ENCODE peak calls at places on chromosomes 12 and 14, in four cellular contexts. One of them, this sample, is unnamed.

GRCh38 chr14:73644531-73645247 is at the start of gene DNAL1:
- DNase-seq in fibroblast of lung: peak; percentile 84
- DNase-seq in heart right ventricle: peak; percentile 96
- DNase-seq in cardiac muscle cell: peak; percentile 95
- DNase-seq in this sample: peak; percentile 86

GRCh38 chr14:75832621-75833297 is 149.0 kb downstream of the TGFB3 start:
- DNase-seq in fibroblast of lung: peak; percentile 91
- DNase-seq in heart right ventricle: no peak
- DNase-seq in cardiac muscle cell: no peak
- DNase-seq in this sample: no peak

GRCh38 chr12:132561784-132562156 is 48.6 kb downstream of the LRCOL1 start:
- DNase-seq in fibroblast of lung: no peak
- DNase-seq in heart right ventricle: no peak
- DNase-seq in cardiac muscle cell: peak; percentile 48
- DNase-seq in this sample: no peak

GRCh38 chr12:67338426-67338825 is 69.3 kb downstream of the CAND1 start:
- DNase-seq in fibroblast of lung: no peak
- DNase-seq in heart right ventricle: no peak
- DNase-seq in cardiac muscle cell: no peak
- DNase-seq in this sample: no peak

GRCh38 chr12:10288989-10289388 is 18.7 kb upstream of the KLRD1 start:
- DNase-seq in fibroblast of lung: no peak
- DNase-seq in heart right ventricle: no peak
- DNase-seq in cardiac muscle cell: no peak
- DNase-seq in this sample: no peak

GRCh38 chr14:45787167-45787566 is 534.2 kb upstream of the MIS18BP1 start:
- DNase-seq in fibroblast of lung: no peak
- DNase-seq in heart right ventricle: no peak
- DNase-seq in cardiac muscle cell: no peak
- DNase-seq in this sample: no peak

GRCh38 chr12:94266796-94267529 is 118.6 kb downstream of the PLXNC1 start:
- DNase-seq in fibroblast of lung: peak; percentile 27
- DNase-seq in heart right ventricle: no peak
- DNase-seq in cardiac muscle cell: no peak
- DNase-seq in this sample: no peak

GRCh38 chr14:74508844-74509428 is 15.4 kb downstream of the ISCA2 start:
- DNase-seq in fibroblast of lung: no peak
- DNase-seq in heart right ventricle: no peak
- DNase-seq in cardiac muscle cell: no peak
- DNase-seq in this sample: no peak

GRCh38 chr12:67366530-67367196 is 97.5 kb downstream of the CAND1 start:
- DNase-seq in fibroblast of lung: peak; percentile 87
- DNase-seq in heart right ventricle: no peak
- DNase-seq in cardiac muscle cell: no peak
- DNase-seq in this sample: no peak

GRCh38 chr12:119840617-119841016 is 36.5 kb downstream of the CIT start:
- DNase-seq in fibroblast of lung: no peak
- DNase-seq in heart right ventricle: no peak
- DNase-seq in cardiac muscle cell: no peak
- DNase-seq in this sample: no peak

GRCh38 chr12:62789856-62790255 is 145.1 kb downstream of the PPM1H start:
- DNase-seq in fibroblast of lung: no peak
- DNase-seq in heart right ventricle: no peak
- DNase-seq in cardiac muscle cell: no peak
- DNase-seq in this sample: no peak

GRCh38 chr14:105700622-105701288 is 174.4 kb downstream of the TMEM121 start:
- DNase-seq in fibroblast of lung: no peak
- DNase-seq in heart right ventricle: no peak
- DNase-seq in cardiac muscle cell: no peak
- DNase-seq in this sample: no peak

GRCh38 chr14:89025581-89026236 is 201.3 kb downstream of the TTC8 start:
- DNase-seq in fibroblast of lung: no peak
- DNase-seq in heart right ventricle: peak; percentile 19
- DNase-seq in cardiac muscle cell: no peak
- DNase-seq in this sample: no peak

GRCh38 chr12:128025856-128026255 is 241.1 kb upstream of the TMEM132C start:
- DNase-seq in fibroblast of lung: no peak
- DNase-seq in heart right ventricle: no peak
- DNase-seq in cardiac muscle cell: no peak
- DNase-seq in this sample: no peak

GRCh38 chr14:92754956-92755355 is 6.5 kb upstream of the LGMN start:
- DNase-seq in fibroblast of lung: no peak
- DNase-seq in heart right ventricle: no peak
- DNase-seq in cardiac muscle cell: no peak
- DNase-seq in this sample: no peak

GRCh38 chr14:45680531-45680930 is 427.5 kb upstream of the MIS18BP1 start:
- DNase-seq in fibroblast of lung: no peak
- DNase-seq in heart right ventricle: no peak
- DNase-seq in cardiac muscle cell: no peak
- DNase-seq in this sample: no peak

GRCh38 chr14:53613404-53614253 is 343.0 kb downstream of the BMP4 start:
- DNase-seq in fibroblast of lung: peak; percentile 71
- DNase-seq in heart right ventricle: no peak
- DNase-seq in cardiac muscle cell: no peak
- DNase-seq in this sample: no peak

GRCh38 chr12:108565976-108566375 is 3.6 kb downstream of the ISCU start:
- DNase-seq in fibroblast of lung: peak; percentile 68
- DNase-seq in heart right ventricle: peak; percentile 74
- DNase-seq in cardiac muscle cell: no peak
- DNase-seq in this sample: peak; percentile 31

GRCh38 chr12:24396266-24396665 is 446.8 kb upstream of the SOX5 start:
- DNase-seq in fibroblast of lung: no peak
- DNase-seq in heart right ventricle: no peak
- DNase-seq in cardiac muscle cell: no peak
- DNase-seq in this sample: no peak

GRCh38 chr12:84922721-84923120 is 10.1 kb upstream of the SLC6A15 start:
- DNase-seq in fibroblast of lung: peak; percentile 3
- DNase-seq in heart right ventricle: no peak
- DNase-seq in cardiac muscle cell: no peak
- DNase-seq in this sample: no peak

GRCh38 chr12:8648598-8649205 is 13.9 kb downstream of the MFAP5 start:
- DNase-seq in fibroblast of lung: no peak
- DNase-seq in heart right ventricle: no peak
- DNase-seq in cardiac muscle cell: no peak
- DNase-seq in this sample: no peak

GRCh38 chr14:106665814-106666213 is 1139.4 kb downstream of the TMEM121 start:
- DNase-seq in fibroblast of lung: no peak
- DNase-seq in heart right ventricle: no peak
- DNase-seq in cardiac muscle cell: no peak
- DNase-seq in this sample: no peak

DNA sequence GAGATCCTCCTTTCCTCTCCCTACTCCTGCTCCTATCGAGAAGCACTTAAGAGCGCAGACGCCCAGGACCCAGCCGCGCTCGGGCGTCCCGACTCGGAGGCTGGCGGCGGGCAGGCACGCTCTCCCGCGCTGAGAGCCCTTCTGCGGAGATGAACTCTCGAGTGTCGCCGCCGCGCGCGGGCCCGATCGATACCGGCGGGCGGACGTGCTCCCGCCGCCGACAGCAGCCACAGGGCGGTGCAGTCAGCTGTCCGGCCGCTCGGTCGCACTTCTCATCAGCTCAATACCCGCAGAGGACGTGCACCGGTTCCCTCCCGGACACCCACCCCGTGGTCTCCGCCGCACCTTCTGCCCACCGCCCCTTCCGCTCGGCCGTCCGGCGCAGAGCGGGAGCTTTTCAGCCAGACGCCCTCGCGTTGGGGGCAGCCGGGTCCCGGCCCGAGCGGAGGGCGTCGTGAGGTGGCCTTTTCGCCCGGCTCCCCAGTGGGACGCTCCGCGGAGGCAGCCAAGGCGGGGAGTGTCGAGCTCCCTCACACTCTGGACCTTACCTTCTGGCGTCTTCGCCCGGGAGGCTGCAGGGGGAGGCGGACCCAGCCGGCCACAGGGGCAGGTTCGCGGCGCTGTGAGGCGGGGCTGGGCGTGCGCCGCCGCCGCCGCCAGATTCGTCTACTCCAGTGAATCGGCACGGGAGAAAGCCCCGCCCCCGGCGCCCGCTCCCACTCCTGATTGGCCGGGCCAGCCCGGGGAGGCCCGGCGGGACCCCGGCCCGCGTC is 421 bp upstream of the INSM2 start:
- DNase-seq in fibroblast of lung: peak; percentile 45
- DNase-seq in heart right ventricle: peak; percentile 46
- DNase-seq in cardiac muscle cell: peak; percentile 91
- DNase-seq in this sample: peak; percentile 38
- H3K27me3 ChIP-seq in fibroblast of lung: peaks cover 34% of the 10 kb centered on the region
- H3K27me3 ChIP-seq in heart right ventricle: peaks cover 74% of the 10 kb centered on the region
- H3K27me3 ChIP-seq in cardiac muscle cell: peaks cover 91% of the 10 kb centered on the region
- H3K27me3 ChIP-seq in this sample: peaks cover 48% of the 10 kb centered on the region

DNA sequence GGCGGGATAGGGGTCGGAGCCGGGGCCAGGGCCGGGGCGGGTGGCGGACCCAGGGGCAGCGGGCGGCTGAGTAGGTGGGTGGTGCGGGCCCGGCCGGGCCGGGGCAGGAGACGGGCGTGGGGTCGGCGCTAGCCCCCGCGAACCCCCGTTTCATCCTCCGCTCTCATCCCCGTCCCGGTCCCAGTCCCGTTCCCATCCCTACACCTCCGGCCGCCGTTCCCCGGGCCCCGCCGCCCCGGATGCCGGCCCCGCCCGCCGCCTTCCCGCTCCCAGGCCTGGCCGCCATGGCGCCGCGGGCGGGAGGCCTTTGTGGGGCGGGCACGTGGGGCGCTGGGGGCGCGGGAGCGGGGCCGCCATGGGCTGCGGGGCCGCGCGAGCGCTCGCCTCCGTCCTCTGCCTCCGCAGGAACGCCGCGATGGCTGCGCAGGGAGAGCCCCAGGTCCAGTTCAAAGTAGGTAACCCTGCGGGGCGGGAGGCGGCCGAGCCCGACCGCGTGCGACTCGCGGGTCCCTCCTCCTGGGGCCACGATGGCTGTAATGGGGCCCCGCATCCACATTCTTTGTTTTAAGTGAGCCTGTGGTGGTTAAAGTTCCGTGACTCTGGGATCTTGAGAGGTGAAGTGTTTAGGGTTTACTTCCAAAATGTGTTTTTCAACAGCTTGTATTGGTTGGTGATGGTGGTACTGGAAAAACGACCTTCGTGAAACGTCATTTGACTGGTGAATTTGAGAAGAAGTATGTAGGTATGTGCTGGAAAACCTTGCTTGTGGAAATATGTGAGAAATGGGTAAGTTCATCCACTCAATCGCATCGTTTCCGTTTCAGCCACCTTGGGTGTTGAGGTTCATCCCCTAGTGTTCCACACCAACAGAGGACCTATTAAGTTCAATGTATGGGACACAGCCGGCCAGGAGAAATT is 572 bp downstream of the RAN start:
- DNase-seq in fibroblast of lung: peak; percentile 56
- DNase-seq in heart right ventricle: peak; percentile 45
- DNase-seq in cardiac muscle cell: peak; percentile 74
- DNase-seq in this sample: no peak
- H3K27ac ChIP-seq in fibroblast of lung: peak overlapping the region; percentile 87
- H3K27ac ChIP-seq in heart right ventricle: peak overlapping the region; percentile 91
- H3K27ac ChIP-seq in cardiac muscle cell: peak overlapping the region; percentile 95
- H3K27ac ChIP-seq in this sample: peak overlapping the region; percentile 72

DNA sequence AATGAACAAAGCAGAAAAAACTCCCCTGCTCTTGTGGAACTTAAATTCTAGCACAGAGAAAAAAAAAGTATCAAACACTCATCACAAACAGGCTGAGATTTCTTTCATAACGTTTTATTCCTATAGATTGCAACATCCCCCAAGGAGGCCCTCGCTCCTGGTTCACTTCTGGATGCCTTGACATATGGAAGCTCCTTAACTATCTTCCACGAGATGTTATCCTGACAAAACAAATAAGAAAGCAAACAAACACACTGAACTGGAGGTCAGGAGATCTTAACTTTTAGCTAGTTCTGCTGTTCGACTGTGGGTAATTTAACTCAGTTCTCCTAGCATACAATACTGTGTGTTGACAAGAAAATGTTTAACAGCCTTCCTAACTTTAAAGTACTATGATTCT is 104.8 kb downstream of the ETV6 start:
- DNase-seq in fibroblast of lung: no peak
- DNase-seq in heart right ventricle: no peak
- DNase-seq in cardiac muscle cell: no peak
- DNase-seq in this sample: no peak
- H3K36me3 ChIP-seq in fibroblast of lung: no peaks in the 10 kb centered on the region
- H3K36me3 ChIP-seq in heart right ventricle: peaks cover 16% of the 10 kb centered on the region
- H3K36me3 ChIP-seq in cardiac muscle cell: no peaks in the 10 kb centered on the region
- H3K36me3 ChIP-seq in this sample: peaks cover 16% of the 10 kb centered on the region

GRCh38 chr12:48883305-48884171 is 17.9 kb upstream of the RND1 start:
- DNase-seq in fibroblast of lung: peak; percentile 34
- DNase-seq in heart right ventricle: no peak
- DNase-seq in cardiac muscle cell: no peak
- DNase-seq in this sample: no peak

GRCh38 chr12:48881652-48882324 is 16.1 kb upstream of the RND1 start:
- DNase-seq in fibroblast of lung: peak; percentile 23
- DNase-seq in heart right ventricle: no peak
- DNase-seq in cardiac muscle cell: no peak
- DNase-seq in this sample: no peak

GRCh38 chr12:48880647-48881046 is 15.0 kb upstream of the RND1 start:
- DNase-seq in fibroblast of lung: no peak
- DNase-seq in heart right ventricle: no peak
- DNase-seq in cardiac muscle cell: no peak
- DNase-seq in this sample: no peak

GRCh38 chr12:48882325-48882687 is 16.6 kb upstream of the RND1 start:
- DNase-seq in fibroblast of lung: peak; percentile 64
- DNase-seq in heart right ventricle: no peak
- DNase-seq in cardiac muscle cell: peak; percentile 64
- DNase-seq in this sample: no peak

DNA sequence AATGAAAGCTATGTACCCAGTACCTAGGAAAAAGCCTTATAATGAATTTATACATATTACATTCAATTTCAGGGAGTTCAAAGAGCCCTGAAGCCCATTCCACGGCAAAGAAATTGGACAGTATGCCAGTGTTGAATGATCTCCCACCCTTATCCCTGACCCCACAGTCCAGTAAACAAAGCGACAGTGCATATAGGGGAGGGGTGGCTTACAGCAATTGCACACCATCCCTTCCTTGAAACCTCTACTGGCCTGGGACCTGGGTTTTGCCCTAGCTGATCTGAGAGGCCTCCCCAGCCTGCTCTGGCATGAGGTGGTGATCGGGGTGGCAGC is 17.3 kb upstream of the RND1 start:
- DNase-seq in fibroblast of lung: no peak
- DNase-seq in heart right ventricle: no peak
- DNase-seq in cardiac muscle cell: no peak
- DNase-seq in this sample: no peak
- H3K27me3 ChIP-seq in fibroblast of lung: peaks cover 29% of the 10 kb centered on the region
- H3K27me3 ChIP-seq in heart right ventricle: peaks cover 20% of the 10 kb centered on the region
- H3K27me3 ChIP-seq in cardiac muscle cell: no peaks in the 10 kb centered on the region
- H3K27me3 ChIP-seq in this sample: peaks cover 21% of the 10 kb centered on the region

GRCh38 chr14:67186369-67186768 is 2.9 kb upstream of the GARIN2 start:
- DNase-seq in fibroblast of lung: no peak
- DNase-seq in heart right ventricle: no peak
- DNase-seq in cardiac muscle cell: no peak
- DNase-seq in this sample: peak; percentile 35

GRCh38 chr14:67186789-67187188 is 2.5 kb upstream of the GARIN2 start:
- DNase-seq in fibroblast of lung: no peak
- DNase-seq in heart right ventricle: no peak
- DNase-seq in cardiac muscle cell: no peak
- DNase-seq in this sample: peak; percentile 70

GRCh38 chr14:67187826-67188225 is 1.4 kb upstream of the GARIN2 start:
- DNase-seq in fibroblast of lung: peak; percentile 97
- DNase-seq in heart right ventricle: no peak
- DNase-seq in cardiac muscle cell: no peak
- DNase-seq in this sample: no peak

GRCh38 chr14:67188326-67188725 is 914 bp upstream of the GARIN2 start:
- DNase-seq in fibroblast of lung: no peak
- DNase-seq in heart right ventricle: no peak
- DNase-seq in cardiac muscle cell: no peak
- DNase-seq in this sample: no peak

GRCh38 chr14:67187210-67187609 is 2.0 kb upstream of the GARIN2 start:
- DNase-seq in fibroblast of lung: peak; percentile 93
- DNase-seq in heart right ventricle: no peak
- DNase-seq in cardiac muscle cell: no peak
- DNase-seq in this sample: no peak
- H3K27ac ChIP-seq in fibroblast of lung: no peak overlapping the region
- H3K27ac ChIP-seq in heart right ventricle: no peak overlapping the region
- H3K27ac ChIP-seq in cardiac muscle cell: no peak overlapping the region
- H3K27ac ChIP-seq in this sample: no peak overlapping the region

This sample was measured in CD4-positive, CD25-positive, alpha-beta regulatory T cell.